ENCODE peak calls at places on chromosome X, in six cellular contexts. H, J, G, D, T and O are unnamed samples. For H3K27me3, the result is how much of the 10 kb centered on the place peaks cover.

GRCh38 chrX:134184936-134185335 is 52.0 kb upstream of the CCDC160 start:
- DNase-seq in H (no peak), J (no peak), G (no peak), D (no peak), T (no peak), O (no peak)

GRCh38 chrX:43641691-43642090 is 14.4 kb upstream of the MAOA start:
- DNase-seq in H (no peak), J (no peak), G (no peak), D (no peak), T (no peak), O (no peak)

GRCh38 chrX:78029663-78030062 is 60.2 kb upstream of the PGAM4 start:
- DNase-seq in H (no peak), J (no peak), G (peak), D (no peak), T (peak), O (no peak)

GRCh38 chrX:18286322-18286831 is 65.7 kb upstream of the BEND2 start:
- DNase-seq in H (no peak), J (no peak), G (no peak), D (no peak), T (no peak), O (no peak)

GRCh38 chrX:48468693-48469691 is 1.1 kb downstream of the SLC38A5 start:
- DNase-seq in H (no peak), J (peak), G (peak), D (no peak), T (no peak), O (no peak)

GRCh38 chrX:8731579-8732395 is at the start of gene ANOS1:
- DNase-seq in H (peak), J (no peak), G (peak), D (peak), T (peak), O (no peak)

GRCh38 chrX:10360121-10360520 is 203.3 kb downstream of the CLCN4 start:
- DNase-seq in H (no peak), J (no peak), G (no peak), D (no peak), T (peak), O (no peak)

GRCh38 chrX:130295519-130296314 is 27.0 kb upstream of the ZNF280C start:
- DNase-seq in H (no peak), J (no peak), G (no peak), D (no peak), T (no peak), O (no peak)

GRCh38 chrX:109327271-109327670 is 154.6 kb downstream of the GUCY2F start:
- DNase-seq in H (no peak), J (no peak), G (no peak), D (no peak), T (no peak), O (no peak)

GRCh38 chrX:53433651-53434639 is at the start of gene HSD17B10:
- DNase-seq in H (peak), J (peak), G (peak), D (peak), T (peak), O (no peak)

GRCh38 chrX:23066588-23067281 is 67.0 kb downstream of the DDX53 start:
- DNase-seq in H (no peak), J (no peak), G (no peak), D (no peak), T (no peak), O (no peak)

GRCh38 chrX:6550999-6551398 is 16.1 kb upstream of the VCX3A start:
- DNase-seq in H (no peak), J (no peak), G (no peak), D (no peak), T (peak), O (no peak)

GRCh38 chrX:29935455-29935854 is 279.9 kb upstream of the MAGEB2 start:
- DNase-seq in H (no peak), J (no peak), G (no peak), D (no peak), T (no peak), O (no peak)

GRCh38 chrX:38632516-38632915 is 71.2 kb downstream of the TSPAN7 start:
- DNase-seq in H (no peak), J (no peak), G (no peak), D (no peak), T (no peak), O (no peak)

GRCh38 chrX:2172359-2172758 is 328.4 kb downstream of the DHRSX start:
- DNase-seq in H (no peak), J (no peak), G (no peak), D (no peak), T (no peak), O (no peak)

GRCh38 chrX:70669120-70669519 is 224.5 kb downstream of the DLG3 start:
- DNase-seq in H (no peak), J (no peak), G (no peak), D (no peak), T (no peak), O (no peak)

GRCh38 chrX:56746996-56747395 is 18.0 kb downstream of the NBDY start:
- DNase-seq in H (no peak), J (no peak), G (no peak), D (no peak), T (no peak), O (no peak)

DNA sequence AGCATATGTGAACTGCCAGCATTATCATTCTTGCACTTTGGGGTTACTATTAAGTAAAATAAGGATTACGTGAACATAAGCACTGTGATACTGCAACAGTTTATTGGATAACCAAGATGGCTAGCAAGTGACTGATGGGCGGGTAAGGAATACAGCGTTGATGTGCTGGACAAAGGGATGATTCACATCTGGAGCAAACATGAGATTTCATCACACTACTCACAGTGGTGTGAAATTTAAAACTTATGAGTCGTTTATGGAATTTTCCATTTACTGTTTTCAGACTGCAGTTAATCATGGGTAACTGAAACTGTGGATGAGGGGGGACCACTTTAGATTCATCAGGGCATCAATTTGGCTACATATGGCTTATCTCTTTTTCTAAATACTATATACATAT is 16.0 kb downstream of the NBDY start:
- DNase-seq in H (no peak), J (no peak), G (no peak), D (no peak), T (no peak), O (peak)
- H3K27me3 ChIP-seq in H (under half), J (under half), G (under half), D (under half), T (under half), O (under half)

GRCh38 chrX:101419489-101419888 is 11.5 kb downstream of the HNRNPH2 start:
- DNase-seq in H (no peak), J (no peak), G (no peak), D (no peak), T (no peak), O (no peak)

GRCh38 chrX:101416691-101417090 is 8.7 kb downstream of the HNRNPH2 start:
- DNase-seq in H (no peak), J (no peak), G (no peak), D (no peak), T (no peak), O (no peak)

GRCh38 chrX:101417190-101417589 is 9.2 kb downstream of the HNRNPH2 start:
- DNase-seq in H (no peak), J (no peak), G (no peak), D (no peak), T (no peak), O (no peak)

GRCh38 chrX:101415180-101416130 is 7.4 kb downstream of the HNRNPH2 start:
- DNase-seq in H (no peak), J (no peak), G (peak), D (no peak), T (peak), O (peak)

DNA sequence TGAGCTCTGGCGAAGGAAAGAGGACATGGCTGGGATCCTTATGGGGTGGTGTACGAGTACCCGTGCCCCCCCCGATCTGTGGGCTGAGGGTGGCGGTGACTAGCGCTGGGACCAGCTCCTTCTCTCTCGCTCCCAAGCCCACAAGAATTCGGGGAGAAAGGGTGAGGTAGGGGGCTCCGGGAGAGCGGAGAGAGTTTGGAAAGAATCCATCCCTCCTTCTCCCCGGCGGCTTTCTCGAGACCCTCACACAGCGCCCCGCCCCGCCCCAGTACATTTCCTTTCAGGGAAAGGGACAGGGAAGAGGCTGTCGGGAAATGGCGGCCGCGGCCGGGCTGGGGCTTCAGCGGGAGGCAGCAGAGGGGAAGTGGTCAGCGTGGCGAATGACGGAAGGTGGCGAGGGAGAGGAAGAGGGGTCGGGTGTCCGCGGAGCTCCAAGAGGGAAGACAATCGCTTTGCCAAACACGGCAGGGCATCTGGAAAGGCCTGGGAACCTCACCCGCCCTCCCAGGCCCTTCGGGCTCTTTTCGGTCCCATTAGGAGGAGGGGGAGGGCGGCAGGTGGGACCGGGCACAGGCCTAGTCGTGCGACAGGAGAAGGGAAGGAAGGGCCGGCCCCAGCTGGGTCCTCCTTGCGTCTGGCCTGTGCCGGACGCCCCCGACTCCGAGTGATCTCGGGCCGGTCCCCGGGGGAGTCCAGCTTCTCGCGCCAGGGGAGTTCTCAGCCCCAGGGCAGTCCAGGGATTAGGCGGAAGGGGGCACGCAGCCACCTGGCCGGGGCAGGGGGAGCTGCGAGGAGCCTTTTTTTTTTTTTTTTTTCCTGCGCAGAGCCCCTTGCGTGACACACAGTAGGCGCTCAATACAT is 10.2 kb downstream of the HNRNPH2 start:
- DNase-seq in H (peak), J (peak), G (peak), D (peak), T (peak), O (no peak)
- H3K27ac ChIP-seq in H (peak), J (peak), G (peak), D (peak), T (no peak), O (peak)

DNA sequence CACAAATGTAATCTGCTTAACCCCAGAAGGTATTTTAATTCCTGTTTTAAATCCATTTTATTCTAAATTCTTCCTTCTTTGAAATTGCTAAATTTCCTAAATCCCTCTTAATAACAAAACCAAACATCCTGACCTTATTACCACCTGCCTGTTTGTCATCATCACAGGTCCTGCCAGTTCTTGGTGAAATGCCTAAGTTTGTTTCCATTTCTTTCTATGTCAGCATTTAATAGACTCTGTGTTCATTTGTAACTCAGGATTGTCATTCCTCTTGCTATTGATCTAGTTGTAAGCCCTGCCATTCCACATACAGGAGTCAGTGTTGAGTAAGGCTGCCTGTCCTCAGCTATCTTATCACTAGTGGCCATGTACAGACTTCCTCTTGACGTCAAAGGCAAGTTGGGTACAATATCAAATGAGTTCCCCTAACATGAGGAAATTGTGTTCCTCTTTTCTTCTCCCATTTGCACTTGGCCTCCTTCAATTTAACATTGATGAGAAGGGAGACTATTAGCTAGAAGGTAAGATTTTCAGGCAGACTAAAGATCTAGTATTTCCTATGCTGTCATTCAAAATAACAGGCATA is 440.1 kb downstream of the AFF2 start:
- DNase-seq in H (no peak), J (no peak), G (no peak), D (no peak), T (no peak), O (no peak)
- TF ChIP-seq CTCF in H (no peak), J (no peak), G (no peak), D (no peak), T (no peak), O (no peak)

GRCh38 chrX:15529165-15529564 is 28.6 kb downstream of the BMX start:
- DNase-seq in H (no peak), J (no peak), G (no peak), D (no peak), T (no peak), O (no peak)
- H3K27me3 ChIP-seq in H (under half), J (under half), G (under half), D (under half), T (under half), O (under half)

GRCh38 chrX:12970691-12971202 is 4.2 kb upstream of the TMSB4X start:
- DNase-seq in H (peak), J (no peak), G (peak), D (peak), T (no peak), O (no peak)
- H3K27ac ChIP-seq in H (peak), J (peak), G (peak), D (peak), T (peak), O (peak)

GRCh38 chrX:136163694-136164093 is 16.4 kb downstream of the FHL1 start:
- DNase-seq in H (no peak), J (no peak), G (no peak), D (no peak), T (no peak), O (no peak)

GRCh38 chrX:136170109-136170800 is 22.9 kb downstream of the FHL1 start:
- DNase-seq in H (no peak), J (no peak), G (no peak), D (no peak), T (no peak), O (no peak)

GRCh38 chrX:136168929-136169735 is 21.8 kb downstream of the FHL1 start:
- DNase-seq in H (no peak), J (no peak), G (no peak), D (peak), T (peak), O (peak)

GRCh38 chrX:136162827-136163427 is 15.6 kb downstream of the FHL1 start:
- DNase-seq in H (no peak), J (no peak), G (peak), D (peak), T (peak), O (no peak)

GRCh38 chrX:136166221-136166855 is 19.0 kb downstream of the FHL1 start:
- DNase-seq in H (no peak), J (no peak), G (no peak), D (no peak), T (no peak), O (no peak)
- TF ChIP-seq CTCF in H (no peak), J (peak), G (peak), D (peak), T (peak), O (peak)

GRCh38 chrX:34632404-34632803 is 24.7 kb downstream of the TMEM47 start:
- DNase-seq in H (no peak), J (no peak), G (no peak), D (no peak), T (no peak), O (no peak)

GRCh38 chrX:34629572-34629971 is 27.5 kb downstream of the TMEM47 start:
- DNase-seq in H (no peak), J (no peak), G (no peak), D (no peak), T (no peak), O (no peak)

GRCh38 chrX:34631826-34632225 is 25.3 kb downstream of the TMEM47 start:
- DNase-seq in H (no peak), J (no peak), G (no peak), D (no peak), T (no peak), O (no peak)
- H3K27me3 ChIP-seq in H (under half), J (under half), G (under half), D (under half), T (under half), O (under half)

DNA sequence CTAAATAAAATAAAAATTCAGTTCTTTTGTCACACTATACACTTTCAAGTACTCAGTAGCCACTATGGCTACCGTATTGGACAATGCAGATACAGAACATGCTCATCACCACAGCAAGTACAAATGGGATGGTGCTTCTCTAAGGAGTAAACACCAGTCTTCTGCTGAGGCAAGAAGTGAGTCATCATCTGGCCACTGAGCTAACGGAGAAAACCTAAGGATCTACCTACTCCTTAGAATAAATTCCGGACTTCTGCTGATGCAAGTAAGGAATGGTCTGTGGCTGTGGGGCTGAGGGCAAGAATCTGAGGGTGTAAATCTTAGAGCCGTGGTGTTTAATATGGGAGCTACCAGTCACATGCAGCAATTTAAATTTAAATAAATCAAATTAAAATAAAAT is 11.3 kb upstream of the RBMXL3 start:
- DNase-seq in H (no peak), J (no peak), G (no peak), D (no peak), T (no peak), O (peak)
- H3K27ac ChIP-seq in H (no peak), J (no peak), G (no peak), D (no peak), T (no peak), O (no peak)

DNA sequence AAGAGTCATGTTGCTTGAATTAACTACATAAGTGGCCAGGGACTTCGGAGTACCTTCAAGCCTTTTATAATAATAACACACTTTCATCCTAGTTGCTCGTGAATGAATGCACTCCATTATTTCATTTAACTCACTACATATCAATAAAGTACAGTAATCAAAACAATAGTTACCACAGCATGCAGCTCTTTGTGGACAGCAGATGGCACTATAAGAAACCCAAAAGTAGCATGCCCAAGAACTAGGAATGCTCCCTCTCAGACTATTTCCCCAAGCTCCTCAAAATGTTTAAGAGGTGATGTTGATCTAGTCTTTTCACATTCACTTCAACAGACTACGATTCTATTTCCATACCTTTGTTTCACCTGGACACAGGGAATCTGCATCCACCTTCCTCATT is 500.8 kb upstream of the DIAPH2 start:
- DNase-seq in H (no peak), J (no peak), G (no peak), D (no peak), T (no peak), O (no peak)
- TF ChIP-seq CTCF in H (no peak), J (peak), G (peak), D (no peak), T (peak), O (peak)